ENCODE peak calls at places on chromosome 17, in eight cellular contexts. G is breast epithelium, F is left lung, L is psoas muscle, E is fibroblast of lung, S is spleen, I is Peyer's patch, H is vagina. Z is an unnamed sample.

GRCh38 chr17:66337866-66338472 is 35.6 kb downstream of the PRKCA start:
- DNase-seq in I (no peak), E (no peak), H (no peak), L (no peak), F (no peak), G (no peak), S (no peak), Z (no peak)

GRCh38 chr17:58993322-58993721 is 113.4 kb downstream of the TRIM37 start:
- DNase-seq in I (no peak), E (no peak), F (no peak), H (no peak), L (no peak), G (no peak), S (no peak), Z (no peak)

GRCh38 chr17:57408064-57408811 is 151.9 kb downstream of the MSI2 start:
- DNase-seq in G (no peak), S (no peak), I (no peak), E (no peak), H (no peak), F (no peak), L (no peak), Z (no peak)

GRCh38 chr17:74373838-74374606 is 6.7 kb downstream of the GPR142 start:
- DNase-seq in F (no peak), I (peak; percentile 67), E (no peak), G (no peak), L (no peak), S (no peak), H (no peak), Z (no peak)

GRCh38 chr17:4516740-4517139 is 18.1 kb downstream of the SPNS2 start:
- DNase-seq in G (no peak), I (no peak), S (no peak), F (no peak), L (no peak), H (no peak), E (peak; percentile 72), Z (no peak)

GRCh38 chr17:81040791-81041337 is 5.9 kb downstream of the BAIAP2 start:
- DNase-seq in F (no peak), L (no peak), S (no peak), E (no peak), I (no peak), G (no peak), H (no peak), Z (no peak)

GRCh38 chr17:44384823-44385286 is 4.6 kb downstream of the ITGA2B start:
- DNase-seq in G (no peak), L (no peak), F (no peak), H (no peak), I (no peak), S (no peak), E (no peak), Z (no peak)

GRCh38 chr17:2792541-2793169 is 3.6 kb upstream of the RAP1GAP2 start:
- DNase-seq in S (peak; percentile 83), E (no peak), F (no peak), H (no peak), I (no peak), G (no peak), L (no peak), Z (no peak)

GRCh38 chr17:74417178-74418045 is 14.5 kb upstream of the GPRC5C start:
- DNase-seq in L (peak; percentile 42), G (no peak), F (no peak), E (no peak), S (no peak), H (no peak), I (peak; percentile 69), Z (no peak)

DNA sequence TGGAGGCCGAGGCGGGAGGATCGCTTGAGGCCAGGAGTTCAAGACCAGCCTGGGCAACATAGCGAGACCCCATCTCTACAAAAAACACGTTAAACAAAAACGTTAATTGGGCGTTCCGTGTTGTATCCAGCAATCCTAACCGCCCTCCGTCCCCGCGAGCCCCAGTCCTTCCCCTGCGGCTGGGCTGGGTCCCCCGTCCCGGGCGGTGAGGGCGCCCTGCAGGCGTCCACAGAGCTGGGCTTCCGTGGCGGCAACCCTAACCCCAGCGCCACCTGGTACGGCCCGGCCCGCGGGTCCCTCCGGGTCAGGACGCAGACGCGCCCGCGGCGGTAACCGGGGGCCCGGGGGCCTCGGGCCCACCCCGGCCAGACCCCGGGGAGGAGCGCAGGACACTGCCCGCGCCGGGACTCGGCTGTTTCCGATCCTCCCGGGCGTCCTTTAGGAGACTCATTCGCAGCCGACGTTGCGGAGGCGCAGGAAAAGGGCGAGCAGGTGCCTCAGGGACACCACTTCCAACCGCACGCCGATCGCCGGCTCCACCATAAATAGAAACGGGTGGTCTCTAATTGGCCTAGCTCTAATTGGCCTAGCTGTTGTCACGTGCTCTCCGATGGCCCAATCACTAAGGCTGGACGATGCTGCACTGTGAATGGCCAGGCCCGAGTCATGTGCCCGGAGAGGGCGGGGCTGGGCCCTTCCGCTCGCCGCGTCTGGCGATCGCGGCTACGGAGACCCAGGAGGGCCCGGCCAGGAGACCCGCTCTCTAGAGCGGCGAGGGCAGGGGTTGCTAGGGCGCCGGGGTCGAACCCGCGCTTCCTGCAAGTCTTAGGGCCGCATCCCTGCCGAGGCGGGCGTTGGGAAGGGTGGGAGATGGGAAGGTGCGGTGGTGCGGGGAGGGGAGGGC is 19.0 kb upstream of the CSNK1D start:
- DNase-seq in L (peak; percentile 97), H (no peak), G (peak; percentile 95), E (peak; percentile 99), S (peak; percentile 96), F (peak; percentile 97), I (peak; percentile 96), Z (peak; percentile 94)
- TF ChIP-seq CTCF in L (no peak), H (no peak), G (no peak), E (no peak), S (no peak), F (no peak), I (no peak), Z (no peak)

DNA sequence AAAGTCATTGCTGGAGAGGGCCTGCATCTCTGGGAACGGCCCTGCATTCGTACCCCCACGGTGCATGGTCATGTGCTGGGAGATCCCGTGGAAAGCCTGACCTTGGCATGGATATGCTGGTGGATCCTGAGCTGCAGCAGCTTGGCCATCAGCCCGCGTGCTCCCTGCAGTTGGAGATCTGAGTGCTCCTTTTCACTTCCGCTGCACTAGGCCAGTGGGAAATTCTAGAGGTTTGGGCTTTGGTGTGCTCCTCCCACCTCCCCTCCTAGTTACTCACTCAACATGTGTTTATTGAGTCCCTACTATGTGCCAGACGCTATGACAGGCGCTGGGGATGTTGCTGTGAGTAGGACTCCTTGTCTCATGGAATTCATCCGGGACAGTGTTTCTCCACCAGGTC is 91.1 kb downstream of the RGS9 start:
- DNase-seq in L (no peak), S (no peak), E (no peak), F (no peak), G (no peak), H (no peak), I (no peak), Z (no peak)
- H3K27ac ChIP-seq in L (no peak overlapping the region), S (no peak overlapping the region), E (no peak overlapping the region), F (no peak overlapping the region), G (no peak overlapping the region), H (no peak overlapping the region), I (no peak overlapping the region), Z (no peak overlapping the region)

GRCh38 chr17:32943647-32944191 is 15.8 kb downstream of the TMEM98 start:
- DNase-seq in G (no peak), E (peak; percentile 61), I (no peak), S (no peak), F (no peak), L (no peak), H (no peak), Z (no peak)

GRCh38 chr17:32943206-32943605 is 15.3 kb downstream of the TMEM98 start:
- DNase-seq in S (no peak), I (no peak), E (no peak), G (no peak), H (no peak), L (no peak), F (no peak), Z (no peak)

GRCh38 chr17:32944248-32945020 is 16.5 kb downstream of the TMEM98 start:
- DNase-seq in H (no peak), F (no peak), G (no peak), L (no peak), E (no peak), S (no peak), I (no peak), Z (no peak)

GRCh38 chr17:32941419-32942032 is 13.6 kb downstream of the TMEM98 start:
- DNase-seq in I (no peak), S (no peak), F (no peak), H (no peak), G (no peak), L (no peak), E (no peak), Z (no peak)

GRCh38 chr17:32940706-32941390 is 12.9 kb downstream of the TMEM98 start:
- DNase-seq in L (no peak), E (no peak), H (no peak), S (no peak), G (no peak), F (no peak), I (no peak), Z (no peak)
- TF ChIP-seq CTCF in L (no peak), E (no peak), H (no peak), S (no peak), G (no peak), F (no peak), I (no peak), Z (no peak)

GRCh38 chr17:42675984-42676423 is 790 bp downstream of the PLEKHH3 start:
- DNase-seq in L (peak; percentile 68), I (peak; percentile 70), S (peak; percentile 87), F (no peak), G (peak; percentile 84), E (peak; percentile 50), H (no peak), Z (no peak)
- H3K27ac ChIP-seq in L (peak overlapping the region; percentile 81), I (peak overlapping the region; percentile 96), S (peak overlapping the region; percentile 94), F (peak overlapping the region; percentile 80), G (peak overlapping the region; percentile 96), E (peak overlapping the region; percentile 63), H (peak overlapping the region; percentile 98), Z (peak overlapping the region; percentile 75)